ENCODE peak calls at places on chromosome 6, in eight cellular contexts. One of them, this sample, is unnamed.

GRCh38 chr6:32191696-32192607 is 491 bp downstream of the GPSM3 start:
- DNase-seq in effector CD8-positive, alpha-beta T cell: peak; percentile 11
- DNase-seq in fibroblast of lung: no peak
- DNase-seq in OCI-M1: no peak
- DNase-seq in amygdala: no peak
- DNase-seq in stromal cell of bone marrow: no peak
- DNase-seq in HEK293T: no peak
- DNase-seq in AG04450: no peak
- DNase-seq in this sample: no peak

GRCh38 chr6:8860671-8861070 is 425.3 kb upstream of the SLC35B3 start:
- DNase-seq in effector CD8-positive, alpha-beta T cell: no peak
- DNase-seq in fibroblast of lung: no peak
- DNase-seq in OCI-M1: no peak
- DNase-seq in amygdala: no peak
- DNase-seq in stromal cell of bone marrow: no peak
- DNase-seq in HEK293T: no peak
- DNase-seq in AG04450: no peak
- DNase-seq in this sample: no peak

GRCh38 chr6:124984668-124985338 is 22.6 kb downstream of the RNF217 start:
- DNase-seq in effector CD8-positive, alpha-beta T cell: no peak
- DNase-seq in fibroblast of lung: peak; percentile 53
- DNase-seq in OCI-M1: peak; percentile 36
- DNase-seq in amygdala: no peak
- DNase-seq in stromal cell of bone marrow: no peak
- DNase-seq in HEK293T: no peak
- DNase-seq in AG04450: no peak
- DNase-seq in this sample: no peak

GRCh38 chr6:136037885-136038460 is 186.5 kb downstream of the PDE7B start:
- DNase-seq in effector CD8-positive, alpha-beta T cell: no peak
- DNase-seq in fibroblast of lung: peak; percentile 81
- DNase-seq in OCI-M1: no peak
- DNase-seq in amygdala: no peak
- DNase-seq in stromal cell of bone marrow: peak; percentile 50
- DNase-seq in HEK293T: no peak
- DNase-seq in AG04450: peak; percentile 34
- DNase-seq in this sample: peak; percentile 22

GRCh38 chr6:40512340-40512739 is 74.8 kb downstream of the LRFN2 start:
- DNase-seq in effector CD8-positive, alpha-beta T cell: no peak
- DNase-seq in fibroblast of lung: no peak
- DNase-seq in OCI-M1: no peak
- DNase-seq in amygdala: no peak
- DNase-seq in stromal cell of bone marrow: no peak
- DNase-seq in HEK293T: no peak
- DNase-seq in AG04450: no peak
- DNase-seq in this sample: no peak

GRCh38 chr6:107956586-107957164 is 1.3 kb downstream of the SEC63 start:
- DNase-seq in effector CD8-positive, alpha-beta T cell: no peak
- DNase-seq in fibroblast of lung: peak; percentile 75
- DNase-seq in OCI-M1: peak; percentile 80
- DNase-seq in amygdala: no peak
- DNase-seq in stromal cell of bone marrow: no peak
- DNase-seq in HEK293T: no peak
- DNase-seq in AG04450: peak; percentile 8
- DNase-seq in this sample: peak; percentile 39

GRCh38 chr6:145731432-145731831 is 3.9 kb downstream of the EPM2A start:
- DNase-seq in effector CD8-positive, alpha-beta T cell: no peak
- DNase-seq in fibroblast of lung: no peak
- DNase-seq in OCI-M1: peak; percentile 82
- DNase-seq in amygdala: no peak
- DNase-seq in stromal cell of bone marrow: no peak
- DNase-seq in HEK293T: no peak
- DNase-seq in AG04450: no peak
- DNase-seq in this sample: no peak

GRCh38 chr6:81863123-81863522 is 110.6 kb upstream of the TENT5A start:
- DNase-seq in effector CD8-positive, alpha-beta T cell: no peak
- DNase-seq in fibroblast of lung: no peak
- DNase-seq in OCI-M1: no peak
- DNase-seq in amygdala: no peak
- DNase-seq in stromal cell of bone marrow: no peak
- DNase-seq in HEK293T: no peak
- DNase-seq in AG04450: no peak
- DNase-seq in this sample: no peak